ENCODE peak calls at places on chromosome 7, in seven cellular contexts. L, T, Q, S, Y, V and C are unnamed samples.

GRCh38 chr7:8982338-8982994 is 549.1 kb downstream of the NXPH1 start:
- DNase-seq in L (no peak), T (no peak), Q (no peak), S (no peak), Y (no peak), V (no peak), C (no peak)

GRCh38 chr7:132969520-132969919 is 112.4 kb downstream of the CHCHD3 start:
- DNase-seq in L (no peak), T (no peak), Q (no peak), S (no peak), Y (no peak), V (no peak), C (no peak)

GRCh38 chr7:132750530-132751281 is 174.4 kb upstream of the PLXNA4 start:
- DNase-seq in L (no peak), T (no peak), Q (no peak), S (no peak), Y (no peak), V (no peak), C (no peak)

GRCh38 chr7:143901360-143901709 is 641 bp downstream of the TCAF1 start:
- DNase-seq in L (peak; percentile 28), T (no peak), Q (no peak), S (peak; percentile 65), Y (peak; percentile 35), V (peak; percentile 67), C (no peak)

GRCh38 chr7:6654842-6655610 is 17.9 kb downstream of the ZNF316 start:
- DNase-seq in L (no peak), T (no peak), Q (no peak), S (no peak), Y (no peak), V (no peak), C (no peak)

GRCh38 chr7:14137676-14138075 is 148.2 kb upstream of the ETV1 start:
- DNase-seq in L (no peak), T (no peak), Q (no peak), S (peak; percentile 4), Y (no peak), V (peak; percentile 45), C (no peak)

GRCh38 chr7:50197547-50197946 is 104.5 kb upstream of the ZPBP start:
- DNase-seq in L (no peak), T (no peak), Q (peak; percentile 90), S (no peak), Y (no peak), V (no peak), C (no peak)

GRCh38 chr7:138784692-138785091 is 13.1 kb upstream of the TMEM213 start:
- DNase-seq in L (peak; percentile 12), T (no peak), Q (no peak), S (no peak), Y (no peak), V (no peak), C (no peak)

GRCh38 chr7:64667311-64667710 is 1.4 kb downstream of the ZNF107 start:
- DNase-seq in L (no peak), T (no peak), Q (no peak), S (no peak), Y (no peak), V (no peak), C (no peak)

GRCh38 chr7:1531979-1532455 is 1.5 kb downstream of the MAFK start:
- DNase-seq in L (no peak), T (no peak), Q (no peak), S (no peak), Y (no peak), V (no peak), C (no peak)

GRCh38 chr7:94957041-94957440 is 49.6 kb downstream of the PPP1R9A start:
- DNase-seq in L (no peak), T (no peak), Q (no peak), S (no peak), Y (no peak), V (no peak), C (no peak)

GRCh38 chr7:125061776-125062397 is 132.3 kb upstream of the POT1 start:
- DNase-seq in L (no peak), T (no peak), Q (no peak), S (peak; percentile 70), Y (no peak), V (peak; percentile 22), C (no peak)

GRCh38 chr7:104936546-104936945 is 77.5 kb upstream of the KMT2E start:
- DNase-seq in L (no peak), T (no peak), Q (no peak), S (no peak), Y (no peak), V (no peak), C (no peak)

GRCh38 chr7:15131661-15132060 is 229.1 kb upstream of the DGKB start:
- DNase-seq in L (no peak), T (no peak), Q (no peak), S (no peak), Y (no peak), V (peak; percentile 5), C (no peak)

GRCh38 chr7:131157530-131158243 is 170.0 kb upstream of the MKLN1 start:
- DNase-seq in L (no peak), T (no peak), Q (no peak), S (peak; percentile 80), Y (peak; percentile 64), V (peak; percentile 68), C (no peak)

GRCh38 chr7:9680713-9681112 is 1247.3 kb downstream of the NXPH1 start:
- DNase-seq in L (no peak), T (no peak), Q (no peak), S (no peak), Y (no peak), V (no peak), C (no peak)

GRCh38 chr7:50832744-50833143 is 50.0 kb upstream of the GRB10 start:
- DNase-seq in L (peak; percentile 55), T (no peak), Q (no peak), S (peak; percentile 52), Y (no peak), V (peak; percentile 45), C (peak; percentile 26)

GRCh38 chr7:27238979-27239779 is 3.4 kb upstream of the EVX1 start:
- DNase-seq in L (no peak), T (no peak), Q (peak; percentile 54), S (no peak), Y (no peak), V (no peak), C (no peak)

GRCh38 chr7:27236053-27236410 is 6.6 kb upstream of the EVX1 start:
- DNase-seq in L (no peak), T (no peak), Q (no peak), S (no peak), Y (no peak), V (no peak), C (no peak)

GRCh38 chr7:27237735-27238334 is 4.8 kb upstream of the EVX1 start:
- DNase-seq in L (peak; percentile 71), T (no peak), Q (no peak), S (peak; percentile 14), Y (no peak), V (peak; percentile 53), C (no peak)

GRCh38 chr7:27239780-27240731 is 2.5 kb upstream of the EVX1 start:
- DNase-seq in L (no peak), T (no peak), Q (peak; percentile 37), S (no peak), Y (no peak), V (no peak), C (no peak)

GRCh38 chr7:27235387-27236052 is 7.1 kb upstream of the EVX1 start:
- DNase-seq in L (no peak), T (no peak), Q (peak; percentile 84), S (peak; percentile 12), Y (no peak), V (peak; percentile 61), C (no peak)
- TF ChIP-seq CTCF in L (peak; percentile 64), T (peak; percentile 45), Q (peak; percentile 65), S (peak; percentile 14), Y (peak; percentile 33), V (peak; percentile 38), C (peak; percentile 56)

DNA sequence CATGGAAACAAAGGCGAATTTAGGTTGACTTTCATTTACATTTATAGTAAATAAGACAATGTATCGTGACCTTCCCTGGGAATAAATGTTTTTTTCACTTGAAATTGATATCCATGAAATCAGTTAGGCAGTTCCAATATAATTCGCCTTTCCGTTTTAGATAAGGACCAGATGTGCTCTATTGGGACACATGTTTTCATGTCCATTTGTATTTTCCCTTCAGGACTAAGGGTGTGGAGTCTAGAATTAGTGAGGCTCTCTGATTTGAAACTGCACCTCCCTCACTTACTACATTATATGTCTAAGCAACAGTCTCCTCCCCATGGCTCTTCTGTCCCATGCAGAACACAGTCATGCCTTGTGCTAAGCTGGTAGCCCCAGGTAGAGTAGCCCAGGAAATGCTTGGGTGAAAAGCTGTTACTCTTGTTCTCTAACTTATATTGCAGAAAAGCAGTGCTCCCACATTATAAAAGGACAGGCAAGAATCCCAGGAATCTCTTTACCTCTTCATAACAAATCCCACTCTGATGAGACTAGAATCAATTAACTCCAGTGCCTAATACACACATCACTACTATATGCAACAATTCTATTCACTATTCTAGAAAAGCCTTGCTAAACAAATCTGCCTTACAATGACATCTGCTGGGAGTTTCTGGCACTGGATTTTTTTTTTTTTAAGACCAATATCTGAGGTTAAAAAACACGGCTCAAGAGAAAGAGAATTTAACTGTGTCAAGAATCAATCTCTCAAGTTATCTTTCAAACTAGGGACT is 293.9 kb downstream of the SNX13 start:
- DNase-seq in L (peak; percentile 24), T (no peak), Q (no peak), S (peak; percentile 75), Y (no peak), V (peak; percentile 63), C (no peak)
- TF ChIP-seq CTCF in L (peak; percentile 76), T (peak; percentile 27), Q (peak; percentile 30), S (peak; percentile 47), Y (no peak), V (peak; percentile 47), C (peak; percentile 47)

DNA sequence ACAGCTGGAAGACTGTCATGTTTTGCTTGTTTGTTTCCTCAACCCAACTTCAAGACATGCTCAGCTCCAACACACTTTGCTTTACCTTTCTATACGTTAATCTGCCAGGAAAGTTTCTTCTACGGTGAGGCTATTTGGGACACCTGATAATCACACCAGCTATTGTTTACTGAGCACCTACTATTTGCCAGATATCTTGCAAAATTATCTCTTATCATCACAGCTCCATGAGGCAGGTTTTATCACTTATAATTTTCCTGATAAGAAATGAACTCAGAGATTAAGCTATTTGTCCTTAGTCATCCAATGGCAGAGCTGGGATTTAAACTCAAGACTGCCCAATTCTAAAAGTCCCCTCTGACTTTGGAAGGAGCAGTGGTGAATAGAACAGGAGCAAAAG is 117.4 kb downstream of the CREB5 start:
- DNase-seq in L (no peak), T (no peak), Q (no peak), S (no peak), Y (no peak), V (no peak), C (no peak)
- TF ChIP-seq CTCF in L (no peak), T (no peak), Q (no peak), S (no peak), Y (no peak), V (no peak), C (no peak)

DNA sequence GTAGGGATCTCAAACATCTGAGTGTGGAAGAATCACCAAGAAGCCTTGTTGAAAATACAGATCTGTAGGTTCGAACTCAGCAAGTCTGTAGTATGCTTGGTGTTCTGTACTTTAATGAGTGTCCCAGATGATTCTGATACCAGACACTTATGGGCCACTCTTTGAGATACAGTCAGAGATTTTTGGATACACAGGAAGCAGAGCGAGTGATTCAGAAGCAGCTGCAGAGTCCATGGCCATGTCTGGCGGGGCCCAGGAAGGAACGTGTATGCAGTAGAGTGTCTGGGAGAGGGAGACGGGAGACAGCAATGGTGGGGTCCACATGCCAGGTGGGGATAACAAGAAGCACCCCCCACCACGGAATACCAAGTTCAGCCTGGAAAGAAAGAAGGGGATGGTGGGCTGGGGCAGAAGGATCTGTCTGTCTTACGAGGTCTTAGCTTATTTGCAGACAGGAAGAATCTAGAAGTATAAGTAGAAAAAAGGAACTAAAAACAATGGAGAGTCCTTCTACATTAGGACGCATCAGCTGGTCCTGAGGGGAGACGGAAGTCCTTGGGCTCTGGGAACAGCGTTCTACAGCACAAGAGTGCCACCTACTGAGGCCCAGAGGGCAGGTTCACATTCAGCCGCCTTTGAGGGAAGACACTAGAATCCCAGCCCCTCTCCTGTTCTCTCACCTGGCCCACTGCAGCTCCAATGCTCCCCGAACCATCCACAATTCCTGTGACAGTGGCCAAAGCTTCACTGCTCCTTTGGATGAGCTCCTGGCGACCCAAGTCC is 55.4 kb downstream of the SLC37A3 start:
- DNase-seq in L (no peak), T (no peak), Q (peak; percentile 73), S (peak; percentile 54), Y (no peak), V (peak; percentile 45), C (no peak)
- TF ChIP-seq CTCF in L (peak; percentile 54), T (peak; percentile 33), Q (peak; percentile 80), S (peak; percentile 42), Y (peak; percentile 32), V (peak; percentile 20), C (peak; percentile 48)